ENCODE peak calls at places on chromosome 3, in eight cellular contexts. One of them, this sample, is unnamed.

GRCh38 chr3:183449391-183449790 is 21.0 kb upstream of the MCF2L2 start:
- DNase-seq in SK-N-SH: peak
- DNase-seq in GM23338: peak
- DNase-seq in K562: peak
- DNase-seq in HCT116: no peak
- DNase-seq in Panc1: no peak
- DNase-seq in HepG2: peak
- DNase-seq in GM12878: no peak
- DNase-seq in this sample: no peak

GRCh38 chr3:193869221-193870201 is 266.4 kb upstream of the HES1 start:
- DNase-seq in GM23338: peak
- DNase-seq in HepG2: no peak
- DNase-seq in K562: peak
- DNase-seq in SK-N-SH: peak
- DNase-seq in HCT116: peak
- DNase-seq in GM12878: no peak
- DNase-seq in Panc1: no peak
- DNase-seq in this sample: no peak

GRCh38 chr3:61331937-61332590 is 80.8 kb upstream of the FHIT start:
- DNase-seq in SK-N-SH: no peak
- DNase-seq in K562: no peak
- DNase-seq in Panc1: no peak
- DNase-seq in HepG2: no peak
- DNase-seq in HCT116: no peak
- DNase-seq in GM23338: peak
- DNase-seq in GM12878: no peak
- DNase-seq in this sample: no peak

GRCh38 chr3:12046406-12046805 is 42.2 kb downstream of the SYN2 start:
- DNase-seq in K562: no peak
- DNase-seq in HepG2: no peak
- DNase-seq in GM12878: no peak
- DNase-seq in SK-N-SH: peak
- DNase-seq in Panc1: no peak
- DNase-seq in HCT116: peak
- DNase-seq in GM23338: peak
- DNase-seq in this sample: no peak

GRCh38 chr3:177830411-177830849 is 633.1 kb upstream of the TBL1XR1 start:
- DNase-seq in GM12878: no peak
- DNase-seq in K562: no peak
- DNase-seq in HepG2: no peak
- DNase-seq in HCT116: no peak
- DNase-seq in GM23338: no peak
- DNase-seq in SK-N-SH: no peak
- DNase-seq in Panc1: no peak
- DNase-seq in this sample: no peak

GRCh38 chr3:14518893-14519292 is 21.2 kb downstream of the GRIP2 start:
- DNase-seq in GM23338: no peak
- DNase-seq in Panc1: no peak
- DNase-seq in K562: no peak
- DNase-seq in GM12878: no peak
- DNase-seq in HepG2: no peak
- DNase-seq in SK-N-SH: no peak
- DNase-seq in HCT116: no peak
- DNase-seq in this sample: no peak

GRCh38 chr3:30680789-30681188 is 74.4 kb downstream of the TGFBR2 start:
- DNase-seq in GM12878: no peak
- DNase-seq in GM23338: no peak
- DNase-seq in Panc1: no peak
- DNase-seq in K562: no peak
- DNase-seq in HepG2: no peak
- DNase-seq in HCT116: no peak
- DNase-seq in SK-N-SH: peak
- DNase-seq in this sample: no peak

GRCh38 chr3:58994746-58995330 is 55.0 kb downstream of the CFAP20DC start:
- DNase-seq in GM12878: peak
- DNase-seq in K562: peak
- DNase-seq in HCT116: peak
- DNase-seq in GM23338: peak
- DNase-seq in Panc1: no peak
- DNase-seq in HepG2: peak
- DNase-seq in SK-N-SH: peak
- DNase-seq in this sample: peak

GRCh38 chr3:196164576-196164975 is 46.6 kb downstream of the ZDHHC19 start:
- DNase-seq in GM12878: no peak
- DNase-seq in GM23338: no peak
- DNase-seq in HepG2: no peak
- DNase-seq in HCT116: no peak
- DNase-seq in K562: no peak
- DNase-seq in Panc1: no peak
- DNase-seq in SK-N-SH: no peak
- DNase-seq in this sample: no peak

GRCh38 chr3:167575000-167575399 is 78.7 kb downstream of the WDR49 start:
- DNase-seq in K562: no peak
- DNase-seq in HCT116: no peak
- DNase-seq in SK-N-SH: no peak
- DNase-seq in HepG2: no peak
- DNase-seq in GM12878: no peak
- DNase-seq in Panc1: no peak
- DNase-seq in GM23338: peak
- DNase-seq in this sample: no peak

GRCh38 chr3:186932281-186933181 is 2.2 kb downstream of the ST6GAL1 start:
- DNase-seq in K562: no peak
- DNase-seq in HCT116: no peak
- DNase-seq in Panc1: no peak
- DNase-seq in SK-N-SH: no peak
- DNase-seq in GM12878: no peak
- DNase-seq in HepG2: no peak
- DNase-seq in GM23338: no peak
- DNase-seq in this sample: no peak

GRCh38 chr3:62446337-62446940 is 73.1 kb upstream of the FEZF2 start:
- DNase-seq in SK-N-SH: no peak
- DNase-seq in K562: no peak
- DNase-seq in HCT116: no peak
- DNase-seq in Panc1: no peak
- DNase-seq in GM23338: no peak
- DNase-seq in HepG2: no peak
- DNase-seq in GM12878: peak
- DNase-seq in this sample: no peak

DNA sequence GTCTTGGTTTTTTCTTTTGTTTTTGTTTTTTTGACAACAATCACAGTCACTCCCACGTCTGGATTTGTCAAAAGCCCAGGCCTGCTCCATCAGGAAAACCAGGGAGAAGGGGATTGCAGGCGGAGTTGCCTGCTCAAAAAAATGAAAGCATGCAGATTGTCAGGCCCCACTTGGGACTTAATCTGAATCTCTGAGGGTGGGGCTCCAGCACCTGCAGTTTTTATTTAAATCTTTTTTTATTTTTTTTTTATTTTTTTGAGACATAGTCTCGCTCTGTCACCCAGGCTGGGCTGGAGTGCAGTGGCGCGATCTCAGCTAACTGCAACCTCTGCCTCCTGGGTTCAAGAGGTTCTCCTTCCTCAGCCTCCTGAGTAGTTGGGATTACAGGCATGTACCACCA is 140.9 kb downstream of the FOXP1 start:
- DNase-seq in SK-N-SH: no peak
- DNase-seq in Panc1: no peak
- DNase-seq in GM12878: no peak
- DNase-seq in GM23338: no peak
- DNase-seq in HepG2: no peak
- DNase-seq in HCT116: no peak
- DNase-seq in K562: no peak
- DNase-seq in this sample: no peak
- H3K4me3 ChIP-seq in SK-N-SH: no peak
- H3K4me3 ChIP-seq in Panc1: no peak
- H3K4me3 ChIP-seq in GM12878: no peak
- H3K4me3 ChIP-seq in GM23338: no peak
- H3K4me3 ChIP-seq in HepG2: no peak
- H3K4me3 ChIP-seq in HCT116: no peak
- H3K4me3 ChIP-seq in K562: no peak
- H3K4me3 ChIP-seq in this sample: no peak

DNA sequence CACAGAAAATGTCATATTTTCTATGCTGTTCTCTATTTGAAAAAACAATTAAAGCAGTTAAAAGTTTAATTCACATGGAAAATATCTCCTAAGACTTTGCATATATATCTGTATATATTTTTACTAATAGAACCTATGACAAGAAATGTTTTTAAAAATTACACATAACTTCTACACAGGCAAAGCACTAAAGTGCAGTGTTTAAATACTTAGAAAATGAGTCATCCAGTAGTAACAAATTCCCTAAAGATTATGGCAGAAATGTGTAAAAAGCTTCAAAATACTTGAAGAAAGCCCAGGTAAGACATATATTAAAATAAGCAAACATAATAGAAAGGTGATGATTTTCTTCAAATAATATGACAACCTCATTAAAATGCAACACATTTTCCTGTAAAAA is 236.6 kb downstream of the TBC1D5 start:
- DNase-seq in GM23338: no peak
- DNase-seq in SK-N-SH: no peak
- DNase-seq in HepG2: no peak
- DNase-seq in Panc1: no peak
- DNase-seq in GM12878: no peak
- DNase-seq in HCT116: no peak
- DNase-seq in K562: no peak
- DNase-seq in this sample: no peak
- TF ChIP-seq REST in GM23338: no peak
- TF ChIP-seq REST in SK-N-SH: no peak
- TF ChIP-seq REST in HepG2: no peak
- TF ChIP-seq REST in Panc1: no peak
- TF ChIP-seq REST in GM12878: no peak
- TF ChIP-seq REST in HCT116: no peak
- TF ChIP-seq REST in K562: no peak
- TF ChIP-seq REST in this sample: no peak

GRCh38 chr3:44685128-44685800 is 27.2 kb upstream of the ZNF502 start:
- DNase-seq in SK-N-SH: peak
- DNase-seq in Panc1: no peak
- DNase-seq in HepG2: no peak
- DNase-seq in K562: peak
- DNase-seq in HCT116: no peak
- DNase-seq in GM12878: peak
- DNase-seq in GM23338: peak
- DNase-seq in this sample: no peak
- TF ChIP-seq POLR2AphosphoS5 in SK-N-SH: peak
- TF ChIP-seq POLR2AphosphoS5 in Panc1: no peak
- TF ChIP-seq POLR2AphosphoS5 in HepG2: no peak
- TF ChIP-seq POLR2AphosphoS5 in K562: no peak
- TF ChIP-seq POLR2AphosphoS5 in HCT116: no peak
- TF ChIP-seq POLR2AphosphoS5 in GM12878: peak
- TF ChIP-seq POLR2AphosphoS5 in GM23338: peak
- TF ChIP-seq POLR2AphosphoS5 in this sample: no peak

GRCh38 chr3:160038862-160039562 is 50.4 kb downstream of the IL12A start:
- DNase-seq in SK-N-SH: peak
- DNase-seq in HepG2: no peak
- DNase-seq in K562: no peak
- DNase-seq in Panc1: no peak
- DNase-seq in GM12878: no peak
- DNase-seq in GM23338: peak
- DNase-seq in HCT116: no peak
- DNase-seq in this sample: no peak
- H3K4me3 ChIP-seq in SK-N-SH: peak
- H3K4me3 ChIP-seq in HepG2: no peak
- H3K4me3 ChIP-seq in K562: no peak
- H3K4me3 ChIP-seq in Panc1: peak
- H3K4me3 ChIP-seq in GM12878: no peak
- H3K4me3 ChIP-seq in GM23338: peak
- H3K4me3 ChIP-seq in HCT116: no peak
- H3K4me3 ChIP-seq in this sample: no peak

GRCh38 chr3:156471431-156471830 is 83.5 kb downstream of the SSR3 start:
- DNase-seq in HCT116: no peak
- DNase-seq in Panc1: no peak
- DNase-seq in GM12878: no peak
- DNase-seq in SK-N-SH: peak
- DNase-seq in HepG2: no peak
- DNase-seq in GM23338: no peak
- DNase-seq in K562: no peak
- DNase-seq in this sample: no peak
- TF ChIP-seq REST in HCT116: no peak
- TF ChIP-seq REST in Panc1: no peak
- TF ChIP-seq REST in GM12878: no peak
- TF ChIP-seq REST in SK-N-SH: no peak
- TF ChIP-seq REST in HepG2: no peak
- TF ChIP-seq REST in GM23338: no peak
- TF ChIP-seq REST in K562: no peak
- TF ChIP-seq REST in this sample: no peak

GRCh38 chr3:79019137-79019923 is 748.5 kb downstream of the ROBO1 start:
- DNase-seq in GM23338: peak
- DNase-seq in HCT116: no peak
- DNase-seq in HepG2: peak
- DNase-seq in SK-N-SH: peak
- DNase-seq in K562: no peak
- DNase-seq in GM12878: no peak
- DNase-seq in Panc1: peak
- DNase-seq in this sample: no peak
- TF ChIP-seq POLR2AphosphoS5 in GM23338: peak
- TF ChIP-seq POLR2AphosphoS5 in HCT116: no peak
- TF ChIP-seq POLR2AphosphoS5 in HepG2: peak
- TF ChIP-seq POLR2AphosphoS5 in SK-N-SH: peak
- TF ChIP-seq POLR2AphosphoS5 in K562: no peak
- TF ChIP-seq POLR2AphosphoS5 in GM12878: peak
- TF ChIP-seq POLR2AphosphoS5 in Panc1: peak
- TF ChIP-seq POLR2AphosphoS5 in this sample: no peak

GRCh38 chr3:33131328-33132018 is 17.7 kb downstream of the CRTAP start:
- DNase-seq in SK-N-SH: peak
- DNase-seq in HepG2: peak
- DNase-seq in HCT116: peak
- DNase-seq in Panc1: no peak
- DNase-seq in K562: peak
- DNase-seq in GM23338: peak
- DNase-seq in GM12878: no peak
- DNase-seq in this sample: no peak
- H3K4me3 ChIP-seq in SK-N-SH: no peak
- H3K4me3 ChIP-seq in HepG2: no peak
- H3K4me3 ChIP-seq in HCT116: no peak
- H3K4me3 ChIP-seq in Panc1: no peak
- H3K4me3 ChIP-seq in K562: no peak
- H3K4me3 ChIP-seq in GM23338: no peak
- H3K4me3 ChIP-seq in GM12878: no peak
- H3K4me3 ChIP-seq in this sample: no peak

This sample was measured in HL-60.